ENCODE peak calls at places on chromosomes 13 and 19, in nine cellular contexts. One of them, this sample, is unnamed.

GRCh38 chr19:5090780-5091575 is 122.1 kb downstream of the KDM4B start:
- DNase-seq in thoracic aorta: no peak
- DNase-seq in breast epithelium: no peak
- DNase-seq in tibial nerve: no peak
- DNase-seq in kidney: no peak
- DNase-seq in ascending aorta: no peak
- DNase-seq in substantia nigra: no peak
- DNase-seq in adrenal gland: peak; percentile 49
- DNase-seq in PC-9: no peak
- DNase-seq in this sample: peak; percentile 76

GRCh38 chr13:100666124-100666523 is 8.5 kb downstream of the TMTC4 start:
- DNase-seq in thoracic aorta: no peak
- DNase-seq in breast epithelium: no peak
- DNase-seq in tibial nerve: no peak
- DNase-seq in kidney: no peak
- DNase-seq in ascending aorta: no peak
- DNase-seq in substantia nigra: no peak
- DNase-seq in adrenal gland: no peak
- DNase-seq in PC-9: no peak
- DNase-seq in this sample: no peak

GRCh38 chr19:2795827-2796658 is 10.7 kb downstream of the THOP1 start:
- DNase-seq in thoracic aorta: no peak
- DNase-seq in breast epithelium: no peak
- DNase-seq in tibial nerve: no peak
- DNase-seq in kidney: no peak
- DNase-seq in ascending aorta: no peak
- DNase-seq in substantia nigra: no peak
- DNase-seq in adrenal gland: no peak
- DNase-seq in PC-9: no peak
- DNase-seq in this sample: no peak

GRCh38 chr13:108929532-108929931 is 300.1 kb downstream of the MYO16 start:
- DNase-seq in thoracic aorta: no peak
- DNase-seq in breast epithelium: no peak
- DNase-seq in tibial nerve: no peak
- DNase-seq in kidney: no peak
- DNase-seq in ascending aorta: no peak
- DNase-seq in substantia nigra: no peak
- DNase-seq in adrenal gland: no peak
- DNase-seq in PC-9: no peak
- DNase-seq in this sample: no peak

GRCh38 chr19:5850743-5851293 is 431 bp downstream of the FUT3 start:
- DNase-seq in thoracic aorta: no peak
- DNase-seq in breast epithelium: peak; percentile 53
- DNase-seq in tibial nerve: no peak
- DNase-seq in kidney: no peak
- DNase-seq in ascending aorta: no peak
- DNase-seq in substantia nigra: no peak
- DNase-seq in adrenal gland: peak; percentile 84
- DNase-seq in PC-9: peak; percentile 78
- DNase-seq in this sample: no peak

GRCh38 chr13:26968431-26969335 is 202.9 kb downstream of the USP12 start:
- DNase-seq in thoracic aorta: no peak
- DNase-seq in breast epithelium: no peak
- DNase-seq in tibial nerve: no peak
- DNase-seq in kidney: no peak
- DNase-seq in ascending aorta: no peak
- DNase-seq in substantia nigra: no peak
- DNase-seq in adrenal gland: peak; percentile 40
- DNase-seq in PC-9: no peak
- DNase-seq in this sample: no peak

GRCh38 chr13:65656740-65657329 is 1573.3 kb downstream of the PCDH9 start:
- DNase-seq in thoracic aorta: no peak
- DNase-seq in breast epithelium: no peak
- DNase-seq in tibial nerve: no peak
- DNase-seq in kidney: no peak
- DNase-seq in ascending aorta: no peak
- DNase-seq in substantia nigra: no peak
- DNase-seq in adrenal gland: no peak
- DNase-seq in PC-9: no peak
- DNase-seq in this sample: no peak

GRCh38 chr19:16541526-16542044 is 652 bp downstream of the CHERP start:
- DNase-seq in thoracic aorta: no peak
- DNase-seq in breast epithelium: no peak
- DNase-seq in tibial nerve: no peak
- DNase-seq in kidney: peak; percentile 49
- DNase-seq in ascending aorta: no peak
- DNase-seq in substantia nigra: no peak
- DNase-seq in adrenal gland: no peak
- DNase-seq in PC-9: no peak
- DNase-seq in this sample: no peak

GRCh38 chr19:37551123-37551993 is 43.2 kb downstream of the ZNF571 start:
- DNase-seq in thoracic aorta: no peak
- DNase-seq in breast epithelium: no peak
- DNase-seq in tibial nerve: no peak
- DNase-seq in kidney: no peak
- DNase-seq in ascending aorta: no peak
- DNase-seq in substantia nigra: no peak
- DNase-seq in adrenal gland: no peak
- DNase-seq in PC-9: no peak
- DNase-seq in this sample: no peak

GRCh38 chr13:90686438-90686837 is 661.0 kb upstream of the MIR17HG start:
- DNase-seq in thoracic aorta: no peak
- DNase-seq in breast epithelium: no peak
- DNase-seq in tibial nerve: no peak
- DNase-seq in kidney: no peak
- DNase-seq in ascending aorta: no peak
- DNase-seq in substantia nigra: no peak
- DNase-seq in adrenal gland: no peak
- DNase-seq in PC-9: no peak
- DNase-seq in this sample: no peak

GRCh38 chr13:99686157-99686572 is 184.9 kb downstream of the TM9SF2 start:
- DNase-seq in thoracic aorta: no peak
- DNase-seq in breast epithelium: no peak
- DNase-seq in tibial nerve: no peak
- DNase-seq in kidney: no peak
- DNase-seq in ascending aorta: no peak
- DNase-seq in substantia nigra: no peak
- DNase-seq in adrenal gland: peak; percentile 76
- DNase-seq in PC-9: no peak
- DNase-seq in this sample: peak; percentile 67

GRCh38 chr19:55667958-55668357 is 7.1 kb upstream of the EPN1 start:
- DNase-seq in thoracic aorta: no peak
- DNase-seq in breast epithelium: no peak
- DNase-seq in tibial nerve: no peak
- DNase-seq in kidney: peak; percentile 84
- DNase-seq in ascending aorta: no peak
- DNase-seq in substantia nigra: no peak
- DNase-seq in adrenal gland: no peak
- DNase-seq in PC-9: peak; percentile 85
- DNase-seq in this sample: no peak

GRCh38 chr13:87656311-87656710 is 14.9 kb upstream of the SLITRK5 start:
- DNase-seq in thoracic aorta: no peak
- DNase-seq in breast epithelium: no peak
- DNase-seq in tibial nerve: no peak
- DNase-seq in kidney: no peak
- DNase-seq in ascending aorta: no peak
- DNase-seq in substantia nigra: no peak
- DNase-seq in adrenal gland: no peak
- DNase-seq in PC-9: no peak
- DNase-seq in this sample: no peak

GRCh38 chr13:112723771-112724170 is 33.9 kb downstream of the ATP11A start:
- DNase-seq in thoracic aorta: no peak
- DNase-seq in breast epithelium: no peak
- DNase-seq in tibial nerve: no peak
- DNase-seq in kidney: no peak
- DNase-seq in ascending aorta: no peak
- DNase-seq in substantia nigra: no peak
- DNase-seq in adrenal gland: no peak
- DNase-seq in PC-9: no peak
- DNase-seq in this sample: no peak

GRCh38 chr13:112720814-112721197 is 31.0 kb downstream of the ATP11A start:
- DNase-seq in thoracic aorta: no peak
- DNase-seq in breast epithelium: no peak
- DNase-seq in tibial nerve: no peak
- DNase-seq in kidney: no peak
- DNase-seq in ascending aorta: no peak
- DNase-seq in substantia nigra: no peak
- DNase-seq in adrenal gland: no peak
- DNase-seq in PC-9: no peak
- DNase-seq in this sample: no peak

GRCh38 chr13:112724788-112725345 is 35.0 kb downstream of the ATP11A start:
- DNase-seq in thoracic aorta: no peak
- DNase-seq in breast epithelium: no peak
- DNase-seq in tibial nerve: no peak
- DNase-seq in kidney: no peak
- DNase-seq in ascending aorta: no peak
- DNase-seq in substantia nigra: no peak
- DNase-seq in adrenal gland: no peak
- DNase-seq in PC-9: peak; percentile 81
- DNase-seq in this sample: no peak

GRCh38 chr13:112721198-112722104 is 31.6 kb downstream of the ATP11A start:
- DNase-seq in thoracic aorta: no peak
- DNase-seq in breast epithelium: peak; percentile 32
- DNase-seq in tibial nerve: no peak
- DNase-seq in kidney: no peak
- DNase-seq in ascending aorta: no peak
- DNase-seq in substantia nigra: no peak
- DNase-seq in adrenal gland: no peak
- DNase-seq in PC-9: no peak
- DNase-seq in this sample: no peak

GRCh38 chr13:112722433-112723250 is 32.8 kb downstream of the ATP11A start:
- DNase-seq in thoracic aorta: no peak
- DNase-seq in breast epithelium: no peak
- DNase-seq in tibial nerve: no peak
- DNase-seq in kidney: peak; percentile 57
- DNase-seq in ascending aorta: no peak
- DNase-seq in substantia nigra: no peak
- DNase-seq in adrenal gland: peak; percentile 92
- DNase-seq in PC-9: peak; percentile 99
- DNase-seq in this sample: peak; percentile 80
- H3K27ac ChIP-seq in thoracic aorta: peak overlapping the region; percentile 68
- H3K27ac ChIP-seq in breast epithelium: peak overlapping the region; percentile 61
- H3K27ac ChIP-seq in tibial nerve: no peak overlapping the region
- H3K27ac ChIP-seq in kidney: peak overlapping the region; percentile 60
- H3K27ac ChIP-seq in ascending aorta: peak overlapping the region; percentile 75
- H3K27ac ChIP-seq in substantia nigra: peak overlapping the region; percentile 1
- H3K27ac ChIP-seq in adrenal gland: peak overlapping the region; percentile 89
- H3K27ac ChIP-seq in PC-9: peak overlapping the region; percentile 95
- H3K27ac ChIP-seq in this sample: peak overlapping the region; percentile 94

GRCh38 chr19:15254547-15254946 is 22.3 kb upstream of the EPHX3 start:
- DNase-seq in thoracic aorta: no peak
- DNase-seq in breast epithelium: no peak
- DNase-seq in tibial nerve: no peak
- DNase-seq in kidney: peak; percentile 28
- DNase-seq in ascending aorta: no peak
- DNase-seq in substantia nigra: no peak
- DNase-seq in adrenal gland: no peak
- DNase-seq in PC-9: no peak
- DNase-seq in this sample: no peak
- H3K27ac ChIP-seq in thoracic aorta: no peak overlapping the region
- H3K27ac ChIP-seq in breast epithelium: no peak overlapping the region
- H3K27ac ChIP-seq in tibial nerve: no peak overlapping the region
- H3K27ac ChIP-seq in kidney: no peak overlapping the region
- H3K27ac ChIP-seq in ascending aorta: peak overlapping the region; percentile 96
- H3K27ac ChIP-seq in substantia nigra: no peak overlapping the region
- H3K27ac ChIP-seq in adrenal gland: no peak overlapping the region
- H3K27ac ChIP-seq in PC-9: no peak overlapping the region
- H3K27ac ChIP-seq in this sample: no peak overlapping the region

GRCh38 chr13:95614641-95615245 is 29.8 kb downstream of the DZIP1 start:
- DNase-seq in thoracic aorta: no peak
- DNase-seq in breast epithelium: no peak
- DNase-seq in tibial nerve: no peak
- DNase-seq in kidney: no peak
- DNase-seq in ascending aorta: no peak
- DNase-seq in substantia nigra: no peak
- DNase-seq in adrenal gland: no peak
- DNase-seq in PC-9: peak; percentile 86
- DNase-seq in this sample: no peak

GRCh38 chr13:95624020-95624419 is 20.5 kb downstream of the DZIP1 start:
- DNase-seq in thoracic aorta: no peak
- DNase-seq in breast epithelium: no peak
- DNase-seq in tibial nerve: no peak
- DNase-seq in kidney: no peak
- DNase-seq in ascending aorta: no peak
- DNase-seq in substantia nigra: peak; percentile 9
- DNase-seq in adrenal gland: peak; percentile 35
- DNase-seq in PC-9: peak; percentile 57
- DNase-seq in this sample: no peak

GRCh38 chr13:95623141-95623540 is 21.4 kb downstream of the DZIP1 start:
- DNase-seq in thoracic aorta: no peak
- DNase-seq in breast epithelium: no peak
- DNase-seq in tibial nerve: no peak
- DNase-seq in kidney: no peak
- DNase-seq in ascending aorta: no peak
- DNase-seq in substantia nigra: no peak
- DNase-seq in adrenal gland: no peak
- DNase-seq in PC-9: no peak
- DNase-seq in this sample: no peak

GRCh38 chr13:95615539-95615938 is 29.0 kb downstream of the DZIP1 start:
- DNase-seq in thoracic aorta: no peak
- DNase-seq in breast epithelium: no peak
- DNase-seq in tibial nerve: no peak
- DNase-seq in kidney: no peak
- DNase-seq in ascending aorta: no peak
- DNase-seq in substantia nigra: no peak
- DNase-seq in adrenal gland: no peak
- DNase-seq in PC-9: no peak
- DNase-seq in this sample: no peak

DNA sequence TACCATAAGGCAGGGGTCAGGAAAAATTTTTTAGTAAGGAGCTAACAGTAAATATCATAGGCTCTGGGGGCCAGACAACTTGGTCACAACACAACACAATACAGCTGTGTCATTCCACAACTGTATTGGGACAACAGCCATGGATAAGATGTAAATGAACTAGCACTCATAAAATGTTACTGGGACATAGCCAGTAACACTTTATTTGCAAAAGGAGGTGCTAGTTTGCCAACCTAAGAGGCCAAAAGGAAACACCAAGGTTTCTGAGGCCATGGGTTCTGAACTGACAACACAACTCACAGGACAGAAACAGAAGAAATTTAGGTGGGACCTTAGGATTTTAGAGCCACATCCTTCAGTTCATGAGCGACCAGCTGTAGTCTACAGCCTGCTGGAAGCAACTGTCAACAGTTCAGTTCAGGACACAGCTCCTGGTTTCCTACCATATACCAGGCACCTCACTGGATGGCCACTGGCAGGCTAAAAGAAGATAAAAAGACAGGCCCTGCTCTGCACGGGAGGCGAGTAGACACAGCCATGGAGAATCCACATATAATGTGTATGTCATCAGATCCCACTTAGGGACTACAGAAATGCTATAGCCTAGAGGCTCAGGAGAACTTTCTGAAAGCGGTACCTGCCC is 23.9 kb downstream of the DZIP1 start:
- DNase-seq in thoracic aorta: no peak
- DNase-seq in breast epithelium: no peak
- DNase-seq in tibial nerve: no peak
- DNase-seq in kidney: no peak
- DNase-seq in ascending aorta: no peak
- DNase-seq in substantia nigra: no peak
- DNase-seq in adrenal gland: no peak
- DNase-seq in PC-9: no peak
- DNase-seq in this sample: no peak
- H3K27ac ChIP-seq in thoracic aorta: no peak overlapping the region
- H3K27ac ChIP-seq in breast epithelium: no peak overlapping the region
- H3K27ac ChIP-seq in tibial nerve: no peak overlapping the region
- H3K27ac ChIP-seq in kidney: peak overlapping the region; percentile 32
- H3K27ac ChIP-seq in ascending aorta: no peak overlapping the region
- H3K27ac ChIP-seq in substantia nigra: peak overlapping the region; percentile 24
- H3K27ac ChIP-seq in adrenal gland: no peak overlapping the region
- H3K27ac ChIP-seq in PC-9: no peak overlapping the region
- H3K27ac ChIP-seq in this sample: no peak overlapping the region

GRCh38 chr19:46697142-46697960 is 19.6 kb downstream of the PRKD2 start:
- DNase-seq in thoracic aorta: peak; percentile 59
- DNase-seq in breast epithelium: no peak
- DNase-seq in tibial nerve: peak; percentile 84
- DNase-seq in kidney: peak; percentile 97
- DNase-seq in ascending aorta: no peak
- DNase-seq in substantia nigra: peak; percentile 32
- DNase-seq in adrenal gland: peak; percentile 91
- DNase-seq in PC-9: no peak
- DNase-seq in this sample: peak; percentile 86
- H3K27ac ChIP-seq in thoracic aorta: no peak overlapping the region
- H3K27ac ChIP-seq in breast epithelium: no peak overlapping the region
- H3K27ac ChIP-seq in tibial nerve: no peak overlapping the region
- H3K27ac ChIP-seq in kidney: no peak overlapping the region
- H3K27ac ChIP-seq in ascending aorta: no peak overlapping the region
- H3K27ac ChIP-seq in substantia nigra: peak overlapping the region; percentile 26
- H3K27ac ChIP-seq in adrenal gland: no peak overlapping the region
- H3K27ac ChIP-seq in PC-9: no peak overlapping the region
- H3K27ac ChIP-seq in this sample: no peak overlapping the region

This sample was measured in right atrium auricular region.